ENCODE peak calls at places on chromosomes 2 and 18, in seven cellular contexts. One of them, this sample, is unnamed.

GRCh38 chr18:59733411-59733810 is 36.2 kb upstream of the CCBE1 start:
- DNase-seq in CD8-positive, alpha-beta memory T cell: no peak
- DNase-seq in Panc1: no peak
- DNase-seq in NCI-H2081 treated with DMSO at 0.1 percent for 48 hours: no peak
- DNase-seq in HEK293T: no peak
- DNase-seq in NCI-H2171 treated with DMSO at 0.1 percent for 48 hours: no peak
- DNase-seq in T-helper 2 cell: no peak
- DNase-seq in this sample: no peak

GRCh38 chr2:19021721-19022120 is 336.7 kb downstream of the OSR1 start:
- DNase-seq in T-helper 2 cell: no peak
- DNase-seq in HEK293T: no peak
- DNase-seq in CD8-positive, alpha-beta memory T cell: no peak
- DNase-seq in NCI-H2171 treated with DMSO at 0.1 percent for 48 hours: no peak
- DNase-seq in NCI-H2081 treated with DMSO at 0.1 percent for 48 hours: no peak
- DNase-seq in Panc1: no peak
- DNase-seq in this sample: no peak

GRCh38 chr2:129101186-129101585 is 782.5 kb upstream of the HS6ST1 start:
- DNase-seq in NCI-H2171 treated with DMSO at 0.1 percent for 48 hours: no peak
- DNase-seq in HEK293T: no peak
- DNase-seq in Panc1: no peak
- DNase-seq in NCI-H2081 treated with DMSO at 0.1 percent for 48 hours: no peak
- DNase-seq in CD8-positive, alpha-beta memory T cell: no peak
- DNase-seq in T-helper 2 cell: no peak
- DNase-seq in this sample: no peak

GRCh38 chr2:60294901-60295590 is 258.4 kb downstream of the BCL11A start:
- DNase-seq in NCI-H2081 treated with DMSO at 0.1 percent for 48 hours: no peak
- DNase-seq in CD8-positive, alpha-beta memory T cell: no peak
- DNase-seq in T-helper 2 cell: no peak
- DNase-seq in HEK293T: no peak
- DNase-seq in NCI-H2171 treated with DMSO at 0.1 percent for 48 hours: no peak
- DNase-seq in Panc1: no peak
- DNase-seq in this sample: no peak

GRCh38 chr2:26000561-26001211 is 18.4 kb upstream of the KIF3C start:
- DNase-seq in Panc1: no peak
- DNase-seq in NCI-H2171 treated with DMSO at 0.1 percent for 48 hours: no peak
- DNase-seq in HEK293T: no peak
- DNase-seq in CD8-positive, alpha-beta memory T cell: no peak
- DNase-seq in NCI-H2081 treated with DMSO at 0.1 percent for 48 hours: no peak
- DNase-seq in T-helper 2 cell: no peak
- DNase-seq in this sample: no peak

GRCh38 chr2:181774601-181775179 is 94.4 kb upstream of the NEUROD1 start:
- DNase-seq in HEK293T: no peak
- DNase-seq in NCI-H2171 treated with DMSO at 0.1 percent for 48 hours: no peak
- DNase-seq in NCI-H2081 treated with DMSO at 0.1 percent for 48 hours: no peak
- DNase-seq in CD8-positive, alpha-beta memory T cell: no peak
- DNase-seq in Panc1: no peak
- DNase-seq in T-helper 2 cell: no peak
- DNase-seq in this sample: no peak

GRCh38 chr2:15890936-15891905 is 49.1 kb upstream of the MYCN start:
- DNase-seq in NCI-H2081 treated with DMSO at 0.1 percent for 48 hours: no peak
- DNase-seq in T-helper 2 cell: no peak
- DNase-seq in CD8-positive, alpha-beta memory T cell: no peak
- DNase-seq in NCI-H2171 treated with DMSO at 0.1 percent for 48 hours: no peak
- DNase-seq in Panc1: no peak
- DNase-seq in HEK293T: no peak
- DNase-seq in this sample: no peak

GRCh38 chr2:38164881-38165280 is 88.9 kb upstream of the CYP1B1 start:
- DNase-seq in NCI-H2171 treated with DMSO at 0.1 percent for 48 hours: no peak
- DNase-seq in T-helper 2 cell: no peak
- DNase-seq in HEK293T: no peak
- DNase-seq in Panc1: no peak
- DNase-seq in NCI-H2081 treated with DMSO at 0.1 percent for 48 hours: no peak
- DNase-seq in CD8-positive, alpha-beta memory T cell: no peak
- DNase-seq in this sample: no peak

GRCh38 chr2:179936654-179937053 is 70.4 kb downstream of the CWC22 start:
- DNase-seq in HEK293T: peak
- DNase-seq in Panc1: no peak
- DNase-seq in T-helper 2 cell: no peak
- DNase-seq in CD8-positive, alpha-beta memory T cell: no peak
- DNase-seq in NCI-H2171 treated with DMSO at 0.1 percent for 48 hours: peak
- DNase-seq in NCI-H2081 treated with DMSO at 0.1 percent for 48 hours: no peak
- DNase-seq in this sample: peak

GRCh38 chr18:46678785-46679404 is 21.9 kb upstream of the LOXHD1 start:
- DNase-seq in NCI-H2171 treated with DMSO at 0.1 percent for 48 hours: no peak
- DNase-seq in NCI-H2081 treated with DMSO at 0.1 percent for 48 hours: no peak
- DNase-seq in CD8-positive, alpha-beta memory T cell: no peak
- DNase-seq in T-helper 2 cell: no peak
- DNase-seq in HEK293T: no peak
- DNase-seq in Panc1: no peak
- DNase-seq in this sample: no peak

GRCh38 chr2:72423766-72424165 is 276.1 kb upstream of the CYP26B1 start:
- DNase-seq in T-helper 2 cell: no peak
- DNase-seq in CD8-positive, alpha-beta memory T cell: no peak
- DNase-seq in Panc1: no peak
- DNase-seq in NCI-H2171 treated with DMSO at 0.1 percent for 48 hours: no peak
- DNase-seq in HEK293T: no peak
- DNase-seq in NCI-H2081 treated with DMSO at 0.1 percent for 48 hours: no peak
- DNase-seq in this sample: no peak

GRCh38 chr2:169664600-169664977 is 29.6 kb downstream of the CFAP210 start:
- DNase-seq in HEK293T: no peak
- DNase-seq in T-helper 2 cell: no peak
- DNase-seq in NCI-H2081 treated with DMSO at 0.1 percent for 48 hours: no peak
- DNase-seq in NCI-H2171 treated with DMSO at 0.1 percent for 48 hours: no peak
- DNase-seq in Panc1: no peak
- DNase-seq in CD8-positive, alpha-beta memory T cell: no peak
- DNase-seq in this sample: no peak

GRCh38 chr2:170277943-170278342 is 100.0 kb downstream of the MYO3B start:
- DNase-seq in Panc1: no peak
- DNase-seq in NCI-H2081 treated with DMSO at 0.1 percent for 48 hours: peak
- DNase-seq in T-helper 2 cell: no peak
- DNase-seq in CD8-positive, alpha-beta memory T cell: no peak
- DNase-seq in NCI-H2171 treated with DMSO at 0.1 percent for 48 hours: peak
- DNase-seq in HEK293T: no peak
- DNase-seq in this sample: no peak

GRCh38 chr18:57797209-57797651 is 5.9 kb downstream of the ATP8B1 start:
- DNase-seq in Panc1: no peak
- DNase-seq in NCI-H2171 treated with DMSO at 0.1 percent for 48 hours: no peak
- DNase-seq in CD8-positive, alpha-beta memory T cell: no peak
- DNase-seq in T-helper 2 cell: no peak
- DNase-seq in HEK293T: no peak
- DNase-seq in NCI-H2081 treated with DMSO at 0.1 percent for 48 hours: no peak
- DNase-seq in this sample: no peak

GRCh38 chr2:68698567-68699377 is 35.8 kb upstream of the ARHGAP25 start:
- DNase-seq in Panc1: no peak
- DNase-seq in NCI-H2081 treated with DMSO at 0.1 percent for 48 hours: peak
- DNase-seq in NCI-H2171 treated with DMSO at 0.1 percent for 48 hours: peak
- DNase-seq in HEK293T: no peak
- DNase-seq in CD8-positive, alpha-beta memory T cell: no peak
- DNase-seq in T-helper 2 cell: no peak
- DNase-seq in this sample: no peak

GRCh38 chr2:28469304-28469703 is 26.6 kb upstream of the PLB1 start:
- DNase-seq in CD8-positive, alpha-beta memory T cell: no peak
- DNase-seq in NCI-H2171 treated with DMSO at 0.1 percent for 48 hours: no peak
- DNase-seq in NCI-H2081 treated with DMSO at 0.1 percent for 48 hours: no peak
- DNase-seq in HEK293T: no peak
- DNase-seq in T-helper 2 cell: no peak
- DNase-seq in Panc1: no peak
- DNase-seq in this sample: no peak

GRCh38 chr2:209208211-209208610 is 215.6 kb upstream of the MAP2 start:
- DNase-seq in T-helper 2 cell: no peak
- DNase-seq in HEK293T: peak
- DNase-seq in CD8-positive, alpha-beta memory T cell: no peak
- DNase-seq in Panc1: peak
- DNase-seq in NCI-H2081 treated with DMSO at 0.1 percent for 48 hours: no peak
- DNase-seq in NCI-H2171 treated with DMSO at 0.1 percent for 48 hours: no peak
- DNase-seq in this sample: peak

GRCh38 chr2:123468071-123468470 is 557.0 kb upstream of the CNTNAP5 start:
- DNase-seq in HEK293T: no peak
- DNase-seq in CD8-positive, alpha-beta memory T cell: no peak
- DNase-seq in NCI-H2081 treated with DMSO at 0.1 percent for 48 hours: no peak
- DNase-seq in NCI-H2171 treated with DMSO at 0.1 percent for 48 hours: no peak
- DNase-seq in Panc1: no peak
- DNase-seq in T-helper 2 cell: no peak
- DNase-seq in this sample: no peak

GRCh38 chr2:234950730-234951385 is 959 bp upstream of the SH3BP4 start:
- DNase-seq in Panc1: no peak
- DNase-seq in CD8-positive, alpha-beta memory T cell: no peak
- DNase-seq in T-helper 2 cell: no peak
- DNase-seq in NCI-H2081 treated with DMSO at 0.1 percent for 48 hours: no peak
- DNase-seq in NCI-H2171 treated with DMSO at 0.1 percent for 48 hours: no peak
- DNase-seq in HEK293T: peak
- DNase-seq in this sample: no peak

GRCh38 chr2:33583194-33583938 is 15.7 kb downstream of the FAM98A start:
- DNase-seq in CD8-positive, alpha-beta memory T cell: peak
- DNase-seq in Panc1: no peak
- DNase-seq in NCI-H2081 treated with DMSO at 0.1 percent for 48 hours: no peak
- DNase-seq in HEK293T: peak
- DNase-seq in NCI-H2171 treated with DMSO at 0.1 percent for 48 hours: peak
- DNase-seq in T-helper 2 cell: peak
- DNase-seq in this sample: peak

GRCh38 chr18:5294618-5295230 is 802 bp downstream of the ZBTB14 start:
- DNase-seq in Panc1: no peak
- DNase-seq in HEK293T: no peak
- DNase-seq in NCI-H2081 treated with DMSO at 0.1 percent for 48 hours: no peak
- DNase-seq in NCI-H2171 treated with DMSO at 0.1 percent for 48 hours: peak
- DNase-seq in T-helper 2 cell: peak
- DNase-seq in CD8-positive, alpha-beta memory T cell: peak
- DNase-seq in this sample: peak

This sample was measured in NCI-H82.